ENCODE peak calls at places on chromosome 5, in seven cellular contexts. I is neuronal stem cell, N is OCI-LY7, T is GM23248, U is HCT116, L is SK-N-SH, C is A549. V is an unnamed sample.
A peak's percentile ranks its signal among the peaks of the same experiment; 100 is the strongest.

GRCh38 chr5:112083623-112084022 is 326.6 kb upstream of the NREP start:
- DNase-seq in I (no peak), N (no peak), T (peak; percentile 52), U (no peak), L (no peak), C (no peak), V (peak; percentile 47)

GRCh38 chr5:141716009-141716408 is 34.0 kb upstream of the ARAP3 start:
- DNase-seq in I (no peak), N (no peak), T (no peak), U (no peak), L (no peak), C (no peak), V (no peak)

GRCh38 chr5:82494942-82495341 is 216.8 kb upstream of the RPS23 start:
- DNase-seq in I (no peak), N (no peak), T (peak; percentile 33), U (no peak), L (no peak), C (no peak), V (peak; percentile 5)

GRCh38 chr5:149152317-149152746 is 11.0 kb downstream of the ABLIM3 start:
- DNase-seq in I (no peak), N (no peak), T (peak; percentile 51), U (no peak), L (no peak), C (peak; percentile 44), V (peak; percentile 62)

GRCh38 chr5:117054808-117055398 is 480.3 kb upstream of the SEMA6A start:
- DNase-seq in I (no peak), N (no peak), T (no peak), U (no peak), L (no peak), C (no peak), V (no peak)

GRCh38 chr5:160230686-160231527 is 1.6 kb downstream of the FABP6 start:
- DNase-seq in I (no peak), N (no peak), T (peak; percentile 57), U (no peak), L (no peak), C (no peak), V (peak; percentile 80)

GRCh38 chr5:136674178-136674577 is 308.8 kb upstream of the TRPC7 start:
- DNase-seq in I (no peak), N (no peak), T (no peak), U (no peak), L (no peak), C (no peak), V (no peak)

GRCh38 chr5:5244581-5244980 is 104.5 kb downstream of the ADAMTS16 start:
- DNase-seq in I (no peak), N (no peak), T (no peak), U (no peak), L (no peak), C (no peak), V (no peak)

GRCh38 chr5:155532621-155533314 is 519.2 kb downstream of the KIF4B start:
- DNase-seq in I (no peak), N (no peak), T (peak; percentile 1), U (no peak), L (no peak), C (no peak), V (no peak)

GRCh38 chr5:25669645-25670401 is 1025.0 kb upstream of the CDH10 start:
- DNase-seq in I (no peak), N (no peak), T (no peak), U (no peak), L (no peak), C (no peak), V (no peak)
- H3K4me2 ChIP-seq in I (no peak overlapping the region), N (no peak overlapping the region), T (no peak overlapping the region), U (no peak overlapping the region), L (no peak overlapping the region), C (no peak overlapping the region), V (no peak overlapping the region)

GRCh38 chr5:177501874-177502678 is 4.7 kb upstream of the PDLIM7 start:
- DNase-seq in I (no peak), N (peak; percentile 74), T (no peak), U (no peak), L (no peak), C (no peak), V (no peak)
- H3K4me2 ChIP-seq in I (no peak overlapping the region), N (peak overlapping the region; percentile 71), T (no peak overlapping the region), U (no peak overlapping the region), L (no peak overlapping the region), C (no peak overlapping the region), V (no peak overlapping the region)

DNA sequence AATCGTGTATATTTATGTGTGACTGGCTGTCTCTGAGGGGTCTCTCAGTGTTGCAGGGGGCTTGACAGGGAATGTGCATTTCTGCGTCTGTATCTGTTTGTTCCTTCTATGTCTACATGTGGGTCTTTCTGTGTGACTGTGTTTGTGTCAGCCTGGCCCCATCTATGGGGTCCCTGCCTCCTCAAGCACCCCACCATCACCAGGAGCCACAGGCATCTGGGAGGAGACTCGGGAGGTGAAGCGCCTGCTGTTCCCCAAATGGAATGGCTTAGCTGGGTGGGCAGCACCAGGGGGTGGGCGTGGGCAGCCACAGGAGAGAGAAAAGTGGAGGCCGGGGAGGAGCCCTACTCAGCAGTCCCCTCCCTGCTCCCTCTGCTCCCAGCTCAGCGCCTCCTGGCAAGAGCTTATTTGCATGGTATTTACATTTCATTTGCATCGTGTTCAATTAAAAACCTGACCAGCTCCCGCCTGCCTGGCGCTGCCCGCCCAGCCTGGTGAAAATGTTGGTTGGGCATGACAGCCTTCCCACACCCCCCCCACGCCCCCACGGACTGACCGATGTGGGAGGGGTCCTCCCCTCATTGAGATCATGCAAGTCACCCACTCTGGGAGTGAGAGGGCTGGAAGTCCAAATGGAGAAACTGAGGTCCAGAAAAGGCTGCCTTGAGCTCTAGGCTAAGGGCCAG is 50.5 kb downstream of the CXXC5 start:
- DNase-seq in I (peak; percentile 76), N (peak; percentile 52), T (peak; percentile 80), U (no peak), L (peak; percentile 68), C (no peak), V (peak; percentile 74)
- H3K4me2 ChIP-seq in I (no peak overlapping the region), N (peak overlapping the region; percentile 52), T (no peak overlapping the region), U (peak overlapping the region; percentile 80), L (peak overlapping the region; percentile 67), C (no peak overlapping the region), V (no peak overlapping the region)

DNA sequence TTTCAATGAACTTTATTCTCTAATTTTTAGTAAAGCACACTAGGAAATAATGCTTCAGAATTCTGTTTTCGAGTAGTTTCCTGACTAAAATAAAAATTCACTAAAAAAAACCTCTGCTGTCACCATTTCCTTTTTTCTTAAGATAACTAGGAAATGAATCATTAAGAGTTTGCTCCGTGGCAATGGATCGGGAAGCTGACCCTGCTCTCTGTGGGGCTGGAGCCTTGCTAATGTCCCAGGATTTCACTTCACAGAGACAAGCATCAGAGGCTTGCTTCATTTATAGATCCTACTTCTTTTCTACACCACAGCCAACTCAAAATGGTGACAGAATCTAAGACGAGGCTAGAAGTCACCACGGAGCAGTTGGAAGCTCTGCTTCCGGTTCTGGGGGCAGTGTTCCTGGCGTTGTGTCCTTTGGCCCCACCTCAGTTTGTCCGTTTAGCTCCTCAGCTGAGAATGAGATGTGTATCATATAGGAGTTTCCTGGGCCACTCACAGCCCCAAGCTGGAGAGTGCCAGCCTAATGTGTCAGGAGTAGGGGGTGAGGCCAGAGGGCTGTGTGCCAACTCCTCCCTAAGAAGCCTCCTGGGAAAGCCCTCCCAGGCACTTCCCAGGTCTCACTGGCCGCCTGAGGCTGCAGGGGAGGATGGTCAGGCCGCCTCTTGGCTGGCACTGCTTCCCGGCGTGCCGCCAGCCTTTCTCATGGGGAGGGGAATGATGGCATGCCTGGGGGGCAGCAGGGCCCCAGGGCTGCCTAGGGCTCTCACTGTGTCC is 19.6 kb downstream of the TENT4A start:
- DNase-seq in I (no peak), N (no peak), T (peak; percentile 95), U (no peak), L (peak; percentile 52), C (no peak), V (peak; percentile 79)
- H3K4me2 ChIP-seq in I (no peak overlapping the region), N (no peak overlapping the region), T (peak overlapping the region; percentile 94), U (no peak overlapping the region), L (peak overlapping the region; percentile 81), C (no peak overlapping the region), V (peak overlapping the region; percentile 80)

GRCh38 chr5:132114150-132115121 is 40.8 kb downstream of the CSF2 start:
- DNase-seq in I (no peak), N (no peak), T (no peak), U (no peak), L (no peak), C (no peak), V (no peak)
- H3K4me2 ChIP-seq in I (no peak overlapping the region), N (no peak overlapping the region), T (no peak overlapping the region), U (no peak overlapping the region), L (no peak overlapping the region), C (no peak overlapping the region), V (no peak overlapping the region)

DNA sequence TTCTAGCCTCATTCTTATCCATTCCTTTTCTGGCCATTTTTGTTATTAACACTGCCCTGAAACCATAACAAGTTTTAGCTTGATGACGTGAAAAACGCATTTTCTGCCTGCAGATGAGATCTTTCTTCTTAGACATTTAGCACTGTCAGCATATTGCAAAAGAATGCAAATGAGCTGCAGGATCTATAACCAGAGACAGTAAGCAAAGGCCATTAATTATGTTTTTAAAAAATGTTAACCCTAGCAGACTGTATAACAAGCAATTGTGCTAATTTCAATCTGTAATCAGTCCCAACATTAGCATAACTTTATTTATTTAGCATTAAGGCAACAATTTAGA is 60.4 kb upstream of the ZNF608 start:
- DNase-seq in I (no peak), N (no peak), T (no peak), U (no peak), L (no peak), C (no peak), V (no peak)
- H3K4me2 ChIP-seq in I (no peak overlapping the region), N (no peak overlapping the region), T (no peak overlapping the region), U (no peak overlapping the region), L (peak overlapping the region; percentile 25), C (no peak overlapping the region), V (no peak overlapping the region)